ENCODE peak calls at places on chromosome 2, in four cellular contexts. A is glutamatergic neuron, U is ovary, W is epithelial cell of esophagus. N is an unnamed sample.

GRCh38 chr2:231182500-231182899 is 15.9 kb upstream of the ARMC9 start:
- DNase-seq in A (no peak), U (no peak), W (no peak), N (no peak)

GRCh38 chr2:232230557-232230956 is 148.0 kb upstream of the ALPP start:
- DNase-seq in A (peak), U (no peak), W (peak), N (peak)

GRCh38 chr2:64675860-64676259 is 22.1 kb upstream of the SERTAD2 start:
- DNase-seq in A (no peak), U (no peak), W (peak), N (no peak)

GRCh38 chr2:25052948-25053477 is 11.1 kb downstream of the EFR3B start:
- DNase-seq in A (no peak), U (no peak), W (no peak), N (no peak)

GRCh38 chr2:224134003-224134734 is 95.1 kb upstream of the SERPINE2 start:
- DNase-seq in A (no peak), U (no peak), W (no peak), N (no peak)

GRCh38 chr2:192749606-192750200 is 555.0 kb upstream of the TMEFF2 start:
- DNase-seq in A (no peak), U (no peak), W (peak), N (no peak)

GRCh38 chr2:230981704-230982103 is 14.2 kb upstream of the SPATA3 start:
- DNase-seq in A (no peak), U (no peak), W (no peak), N (no peak)

GRCh38 chr2:112085382-112085730 is 30.3 kb downstream of the TMEM87B start:
- DNase-seq in A (no peak), U (no peak), W (no peak), N (no peak)

GRCh38 chr2:1538663-1539062 is 125.4 kb downstream of the TPO start:
- DNase-seq in A (peak), U (no peak), W (peak), N (peak)

GRCh38 chr2:85439986-85440385 is 21.5 kb downstream of the SH2D6 start:
- DNase-seq in A (no peak), U (no peak), W (no peak), N (no peak)

GRCh38 chr2:188551671-188552070 is 260.0 kb downstream of the GULP1 start:
- DNase-seq in A (no peak), U (no peak), W (no peak), N (no peak)

GRCh38 chr2:48207201-48207641 is 300.9 kb upstream of the FBXO11 start:
- DNase-seq in A (no peak), U (no peak), W (no peak), N (no peak)

GRCh38 chr2:48457227-48457626 is 72.7 kb upstream of the STON1 start:
- DNase-seq in A (no peak), U (no peak), W (no peak), N (no peak)

GRCh38 chr2:8174641-8175257 is 507.1 kb upstream of the ID2 start:
- DNase-seq in A (no peak), U (no peak), W (no peak), N (no peak)

GRCh38 chr2:216590780-216591179 is 42.4 kb upstream of the IGFBP2 start:
- DNase-seq in A (no peak), U (peak), W (no peak), N (no peak)

GRCh38 chr2:174577967-174578589 is 19.5 kb downstream of the WIPF1 start:
- DNase-seq in A (no peak), U (no peak), W (peak), N (peak)

GRCh38 chr2:127909019-127909418 is 23.3 kb upstream of the AMMECR1L start:
- DNase-seq in A (no peak), U (no peak), W (no peak), N (no peak)

GRCh38 chr2:61887684-61888303 is 662 bp downstream of the CCT4 start:
- DNase-seq in A (no peak), U (no peak), W (peak), N (no peak)

GRCh38 chr2:233026211-233026813 is 6.2 kb upstream of the NEU2 start:
- DNase-seq in A (no peak), U (no peak), W (peak), N (no peak)

GRCh38 chr2:128621074-128621473 is 302.4 kb upstream of the HS6ST1 start:
- DNase-seq in A (no peak), U (no peak), W (no peak), N (no peak)

GRCh38 chr2:171923206-171923605 is 945 bp downstream of the HAT1 start:
- DNase-seq in A (no peak), U (peak), W (peak), N (no peak)

GRCh38 chr2:33495683-33496082 is 19.2 kb downstream of the RASGRP3 start:
- DNase-seq in A (no peak), U (no peak), W (no peak), N (no peak)

GRCh38 chr2:38108907-38109731 is 33.2 kb upstream of the CYP1B1 start:
- DNase-seq in A (no peak), U (no peak), W (no peak), N (no peak)

GRCh38 chr2:147792966-147793617 is 51.7 kb upstream of the ACVR2A start:
- DNase-seq in A (no peak), U (no peak), W (no peak), N (no peak)

GRCh38 chr2:43027103-43027482 is 199.3 kb downstream of the ZFP36L2 start:
- DNase-seq in A (no peak), U (peak), W (no peak), N (no peak)

GRCh38 chr2:98937906-98938305 is 1.9 kb upstream of the CRACDL start:
- DNase-seq in A (no peak), U (no peak), W (no peak), N (no peak)

GRCh38 chr2:172995323-172996244 is 80.1 kb upstream of the MAP3K20 start:
- DNase-seq in A (no peak), U (peak), W (peak), N (no peak)

GRCh38 chr2:175630319-175631246 is 371.5 kb downstream of the LNPK start:
- DNase-seq in A (no peak), U (no peak), W (peak), N (no peak)
- TF ChIP-seq CTCF in A (no peak), U (no peak), W (peak), N (no peak)

DNA sequence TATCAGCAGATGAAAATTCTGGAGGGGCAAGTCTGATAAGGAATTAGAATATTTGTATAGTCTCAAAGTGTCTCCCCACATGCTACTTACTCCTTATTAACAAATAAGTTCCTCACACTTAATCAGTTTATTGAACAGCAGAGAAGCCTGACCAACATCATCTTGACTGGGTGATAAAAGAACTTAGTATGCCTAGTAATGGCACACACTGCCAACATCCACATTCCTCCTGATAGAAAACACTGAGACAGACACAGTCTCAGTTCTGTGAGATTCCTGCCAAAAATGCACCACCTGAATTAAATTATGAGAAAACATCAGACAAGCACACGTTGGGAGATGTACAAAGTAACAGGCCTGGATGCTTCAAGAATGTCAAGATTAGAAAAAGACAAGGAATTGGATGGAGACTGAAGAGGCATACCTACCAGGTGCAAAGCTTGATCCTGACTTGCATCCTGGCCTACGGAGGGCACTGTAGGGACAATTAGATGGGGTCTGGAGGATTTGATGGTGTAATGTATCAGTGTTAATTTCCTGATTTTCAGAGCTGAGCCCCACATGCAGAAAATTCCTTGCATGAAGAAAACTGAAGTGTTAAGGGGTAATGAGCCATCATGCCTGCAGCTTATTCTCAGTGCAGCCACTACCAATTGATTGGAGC is 200.4 kb upstream of the SH3BP4 start:
- DNase-seq in A (no peak), U (no peak), W (no peak), N (no peak)
- TF ChIP-seq CTCF in A (no peak), U (no peak), W (no peak), N (no peak)

DNA sequence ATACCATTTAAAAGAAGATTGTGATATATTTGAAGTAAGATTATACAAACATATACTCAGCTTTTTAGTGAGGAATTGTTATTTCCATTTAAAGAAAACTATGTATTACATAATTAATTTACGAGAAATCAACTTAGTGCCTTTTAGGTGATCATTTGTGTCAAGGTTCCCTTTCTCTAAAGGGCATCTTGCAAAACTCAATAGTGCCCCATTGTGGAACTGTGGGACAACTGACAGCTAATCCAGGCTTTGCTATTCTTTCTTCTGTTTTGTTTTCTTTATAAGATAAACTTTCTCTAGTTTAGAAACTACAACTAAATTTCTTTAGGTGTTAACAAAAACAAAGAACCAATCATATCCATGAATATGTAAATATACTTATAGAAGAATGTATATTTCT is 24.3 kb upstream of the VIT start:
- DNase-seq in A (no peak), U (no peak), W (peak), N (no peak)
- TF ChIP-seq CTCF in A (no peak), U (no peak), W (peak), N (no peak)

DNA sequence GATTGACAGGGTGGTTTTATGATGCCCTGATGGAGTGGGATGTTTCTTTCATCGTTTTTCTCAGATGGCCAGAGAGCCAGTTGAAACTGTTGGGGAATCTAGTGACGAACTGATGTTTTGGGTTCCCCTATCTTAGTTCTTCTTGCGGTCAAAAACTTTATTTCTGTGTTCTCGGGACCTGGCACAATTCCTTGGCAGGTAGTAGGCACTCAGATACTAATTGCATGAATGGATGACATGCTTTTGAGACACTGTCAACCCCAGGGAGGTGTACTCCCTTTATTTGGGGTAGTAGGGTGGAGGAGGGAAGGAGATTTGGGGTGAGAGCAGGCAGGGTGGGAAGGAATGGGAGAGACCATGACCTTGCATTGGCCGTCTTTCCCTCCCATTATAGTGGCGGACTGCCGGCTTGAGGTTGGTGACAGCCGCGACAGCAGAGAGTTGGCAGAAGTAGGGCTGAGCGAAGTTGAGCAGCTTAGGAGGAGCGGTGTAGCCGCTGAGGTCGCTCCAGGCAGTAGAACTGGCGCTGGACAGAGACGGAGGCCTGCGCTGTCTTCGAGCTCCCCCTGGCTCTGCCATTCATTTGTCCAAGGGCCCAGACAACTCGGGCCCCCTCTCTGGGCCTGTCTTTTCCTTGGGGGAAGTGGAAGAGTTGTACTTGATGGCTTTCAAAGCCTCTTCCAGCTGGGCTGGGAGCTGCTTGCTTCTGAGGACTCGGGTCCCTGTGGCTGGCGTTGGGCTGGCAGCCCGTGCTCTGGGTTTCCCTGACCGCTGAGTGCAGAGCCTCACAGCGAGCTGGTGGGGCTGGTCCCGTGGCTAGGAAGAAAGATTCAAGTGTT is 2.6 kb downstream of the TET3 start:
- DNase-seq in A (no peak), U (no peak), W (peak), N (no peak)
- TF ChIP-seq CTCF in A (no peak), U (no peak), W (peak), N (no peak)

GRCh38 chr2:55080204-55080738 is 30.0 kb upstream of the RTN4 start:
- DNase-seq in A (no peak), U (no peak), W (no peak), N (no peak)
- TF ChIP-seq CTCF in A (no peak), U (no peak), W (no peak), N (no peak)

DNA sequence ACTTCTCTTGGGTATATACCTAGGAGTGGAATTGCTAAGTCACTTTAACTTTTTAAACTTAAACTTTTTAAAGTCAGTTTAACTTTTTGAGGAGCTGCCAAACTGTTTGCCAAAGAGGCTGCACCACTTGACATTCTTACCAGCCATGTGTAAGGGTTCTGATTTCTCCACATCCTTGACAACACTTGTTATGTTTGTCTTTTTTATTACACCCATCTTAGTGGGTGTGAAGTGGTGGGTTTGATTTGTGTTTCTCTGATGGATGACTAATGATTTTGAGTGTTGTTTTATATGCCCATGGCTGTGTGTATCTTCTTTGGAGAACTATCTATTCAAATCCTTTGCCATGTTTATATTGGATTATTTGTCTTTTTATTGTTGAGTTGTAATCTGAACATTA is 13.6 kb downstream of the ASAP2 start:
- DNase-seq in A (no peak), U (no peak), W (no peak), N (no peak)
- TF ChIP-seq CTCF in A (no peak), U (no peak), W (no peak), N (no peak)

DNA sequence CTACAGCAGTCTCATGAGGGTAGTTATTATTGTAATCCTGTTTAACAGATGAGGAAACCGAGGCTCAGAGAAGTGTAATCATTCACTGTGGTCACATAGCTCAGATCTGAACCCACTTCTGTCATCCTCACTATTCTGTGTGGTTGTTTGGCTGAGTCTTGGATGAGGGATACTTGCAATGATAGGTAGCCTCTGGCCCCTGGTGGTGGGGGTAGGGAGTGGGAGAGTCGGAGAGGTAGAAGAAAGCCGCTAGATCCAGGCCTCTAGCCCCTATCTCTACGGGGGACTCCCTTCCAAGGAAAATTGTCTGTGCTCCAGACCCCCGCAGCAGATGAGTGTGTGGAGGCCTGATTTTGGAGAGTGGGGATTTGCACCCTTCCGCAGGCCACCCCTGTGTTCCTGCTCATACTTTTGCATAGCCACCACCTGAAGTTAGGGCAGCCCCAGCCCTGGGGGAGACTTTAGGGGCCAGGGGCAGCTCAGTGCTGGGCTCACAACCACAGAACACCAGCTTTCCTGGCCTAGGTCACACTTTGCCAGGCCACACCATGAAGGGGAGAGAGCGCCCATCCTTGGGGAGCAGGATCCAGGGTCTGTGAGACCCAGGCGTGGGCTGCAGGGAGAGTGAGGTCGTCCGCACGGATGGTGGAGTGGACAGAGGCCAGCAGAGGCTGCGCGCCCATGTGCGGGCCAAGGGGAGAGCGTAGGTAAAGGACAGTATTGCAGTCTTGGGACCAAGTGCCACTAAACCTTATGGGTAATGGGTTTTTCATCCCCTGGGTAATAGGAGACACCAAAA is 148.1 kb downstream of the GLI2 start:
- DNase-seq in A (no peak), U (no peak), W (no peak), N (peak)
- TF ChIP-seq CTCF in A (peak), U (no peak), W (no peak), N (peak)

GRCh38 chr2:177347570-177347969 is 45.0 kb upstream of the AGPS start:
- DNase-seq in A (no peak), U (no peak), W (no peak), N (no peak)

GRCh38 chr2:177343773-177344172 is 48.8 kb upstream of the AGPS start:
- DNase-seq in A (no peak), U (no peak), W (no peak), N (no peak)

GRCh38 chr2:177342736-177343135 is 49.8 kb upstream of the AGPS start:
- DNase-seq in A (no peak), U (no peak), W (no peak), N (no peak)

GRCh38 chr2:177346192-177346591 is 46.4 kb upstream of the AGPS start:
- DNase-seq in A (no peak), U (no peak), W (no peak), N (no peak)

DNA sequence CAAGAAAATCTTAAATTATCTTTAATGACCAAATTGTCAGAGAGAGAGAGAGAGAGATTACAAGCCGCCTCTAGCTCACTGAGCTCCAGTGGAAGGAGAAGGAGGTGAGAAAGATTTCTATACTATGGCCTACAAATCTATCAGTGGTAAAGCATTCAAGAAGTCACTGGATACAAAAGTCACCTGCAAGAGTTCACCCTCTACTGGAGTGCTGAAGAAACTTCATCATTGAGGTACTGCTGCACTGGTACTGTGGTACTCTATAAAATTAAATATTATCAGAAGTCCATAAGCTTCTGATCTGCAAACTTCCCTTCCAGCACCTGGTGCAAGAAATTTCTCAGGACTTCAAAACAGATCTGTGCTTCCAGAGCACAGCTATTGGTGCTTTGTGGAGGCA is 48.3 kb upstream of the AGPS start:
- DNase-seq in A (no peak), U (no peak), W (no peak), N (no peak)
- TF ChIP-seq CTCF in A (no peak), U (no peak), W (peak), N (no peak)

GRCh38 chr2:149040451-149040850 is 2.0 kb downstream of the LYPD6B start:
- DNase-seq in A (peak), U (no peak), W (peak), N (peak)
- TF ChIP-seq CTCF in A (peak), U (no peak), W (peak), N (peak)

N was measured in endothelial cell.